ENCODE peak calls at places on chromosomes 7 and 10, in six cellular contexts. A is upper lobe of right lung, R is thyroid gland, C is right atrium auricular region, K is heart left ventricle, Z is AG10803. X is an unnamed sample.

GRCh38 chr10:5413012-5413938 is 918 bp downstream of the NET1 start:
- DNase-seq in A (no peak), R (no peak), C (no peak), K (no peak), Z (peak; percentile 43), X (no peak)

GRCh38 chr7:5472432-5473315 is 49.0 kb upstream of the TNRC18 start:
- DNase-seq in A (no peak), R (no peak), C (no peak), K (no peak), Z (no peak), X (no peak)

GRCh38 chr10:132471125-132471451 is 66.5 kb upstream of the INPP5A start:
- DNase-seq in A (no peak), R (peak; percentile 52), C (no peak), K (peak; percentile 9), Z (no peak), X (no peak)

GRCh38 chr7:4759211-4759610 is 16.2 kb upstream of the AP5Z1 start:
- DNase-seq in A (no peak), R (no peak), C (no peak), K (no peak), Z (no peak), X (no peak)

GRCh38 chr10:119989966-119990365 is 97.4 kb downstream of the SEC23IP start:
- DNase-seq in A (no peak), R (no peak), C (no peak), K (no peak), Z (no peak), X (no peak)

GRCh38 chr10:6204063-6204340 is 1.3 kb downstream of the PFKFB3 start:
- DNase-seq in A (peak; percentile 88), R (peak; percentile 26), C (no peak), K (peak; percentile 39), Z (no peak), X (peak; percentile 60)

GRCh38 chr10:68879628-68880027 is 21.5 kb upstream of the DDX50 start:
- DNase-seq in A (no peak), R (no peak), C (no peak), K (no peak), Z (no peak), X (no peak)

GRCh38 chr7:79182283-79182682 is 271.2 kb downstream of the MAGI2 start:
- DNase-seq in A (no peak), R (no peak), C (no peak), K (no peak), Z (peak; percentile 47), X (no peak)

GRCh38 chr10:78319371-78319770 is 285.7 kb downstream of the RPS24 start:
- DNase-seq in A (no peak), R (no peak), C (no peak), K (no peak), Z (no peak), X (no peak)

GRCh38 chr7:82714883-82715282 is 271.3 kb upstream of the CACNA2D1 start:
- DNase-seq in A (no peak), R (no peak), C (no peak), K (no peak), Z (peak; percentile 41), X (no peak)

GRCh38 chr7:8637322-8637721 is 203.9 kb downstream of the NXPH1 start:
- DNase-seq in A (no peak), R (no peak), C (no peak), K (no peak), Z (no peak), X (no peak)

GRCh38 chr7:5001911-5002310 is 42.9 kb upstream of the MMD2 start:
- DNase-seq in A (no peak), R (no peak), C (no peak), K (no peak), Z (no peak), X (no peak)

GRCh38 chr10:17059197-17059688 is 70.4 kb downstream of the CUBN start:
- DNase-seq in A (no peak), R (no peak), C (no peak), K (no peak), Z (peak; percentile 96), X (no peak)

GRCh38 chr10:89019589-89020327 is 29.2 kb downstream of the FAS start:
- DNase-seq in A (no peak), R (no peak), C (no peak), K (no peak), Z (no peak), X (no peak)

GRCh38 chr7:70920886-70921285 is 211.1 kb upstream of the GALNT17 start:
- DNase-seq in A (no peak), R (no peak), C (no peak), K (no peak), Z (no peak), X (no peak)

GRCh38 chr7:154390961-154391360 is 338.8 kb downstream of the DPP6 start:
- DNase-seq in A (no peak), R (no peak), C (no peak), K (no peak), Z (no peak), X (no peak)

GRCh38 chr7:13851756-13852155 is 137.7 kb downstream of the ETV1 start:
- DNase-seq in A (no peak), R (no peak), C (no peak), K (no peak), Z (peak; percentile 57), X (no peak)

GRCh38 chr7:154581251-154581890 is 421.6 kb downstream of the PAXIP1 start:
- DNase-seq in A (no peak), R (no peak), C (no peak), K (no peak), Z (no peak), X (no peak)

GRCh38 chr10:107653832-107654287 is 489.4 kb upstream of the SORCS1 start:
- DNase-seq in A (no peak), R (no peak), C (no peak), K (no peak), Z (peak; percentile 64), X (peak; percentile 17)

GRCh38 chr7:154743211-154743610 is 259.7 kb downstream of the PAXIP1 start:
- DNase-seq in A (no peak), R (no peak), C (no peak), K (no peak), Z (no peak), X (no peak)

GRCh38 chr10:97355571-97355975 is 21.0 kb upstream of the FRAT2 start:
- DNase-seq in A (no peak), R (peak; percentile 19), C (no peak), K (no peak), Z (no peak), X (peak; percentile 36)

GRCh38 chr10:93749218-93749799 is 8.4 kb upstream of the LGI1 start:
- DNase-seq in A (no peak), R (no peak), C (no peak), K (no peak), Z (no peak), X (peak; percentile 28)

GRCh38 chr7:96410440-96410839 is 88.5 kb upstream of the SLC25A13 start:
- DNase-seq in A (no peak), R (no peak), C (no peak), K (no peak), Z (no peak), X (no peak)

GRCh38 chr7:894927-895450 is 18.6 kb downstream of the GET4 start:
- DNase-seq in A (no peak), R (no peak), C (no peak), K (no peak), Z (no peak), X (no peak)

GRCh38 chr10:77350711-77351119 is 286.9 kb downstream of the KCNMA1 start:
- DNase-seq in A (no peak), R (no peak), C (peak; percentile 77), K (no peak), Z (peak; percentile 97), X (no peak)

GRCh38 chr7:84729284-84729683 is 457.6 kb downstream of the SEMA3D start:
- DNase-seq in A (no peak), R (no peak), C (no peak), K (no peak), Z (peak; percentile 69), X (no peak)

GRCh38 chr10:110865184-110865803 is 6.4 kb upstream of the PDCD4 start:
- DNase-seq in A (no peak), R (peak; percentile 32), C (peak; percentile 57), K (no peak), Z (peak; percentile 78), X (no peak)

GRCh38 chr7:30411173-30411572 is 67.4 kb downstream of the NOD1 start:
- DNase-seq in A (no peak), R (no peak), C (no peak), K (peak; percentile 28), Z (no peak), X (no peak)

GRCh38 chr7:141239661-141240060 is 165.8 kb downstream of the TMEM178B start:
- DNase-seq in A (no peak), R (no peak), C (no peak), K (no peak), Z (no peak), X (no peak)
- TF ChIP-seq CTCF in A (no peak), R (no peak), C (no peak), K (no peak), Z (no peak), X (no peak)

DNA sequence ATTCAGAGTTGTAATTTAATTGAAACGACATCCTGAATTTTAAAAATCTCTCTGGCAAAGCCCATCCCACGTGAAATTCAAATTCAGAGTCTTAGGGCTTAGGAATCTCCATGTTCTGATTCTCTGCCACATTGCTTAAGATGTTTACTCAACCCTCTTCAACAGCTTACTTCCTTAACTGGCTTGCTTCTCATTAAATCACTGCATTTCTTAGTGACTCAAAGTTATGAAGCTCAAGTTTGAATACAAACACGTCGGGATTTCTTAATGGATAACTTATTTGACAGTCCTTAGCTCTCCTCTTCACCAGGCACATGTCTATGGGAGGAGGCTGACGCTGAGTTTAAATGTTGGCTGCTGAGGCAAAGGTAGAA is 300.1 kb upstream of the PITRM1 start:
- DNase-seq in A (no peak), R (no peak), C (no peak), K (no peak), Z (peak; percentile 95), X (no peak)
- H3K4me3 ChIP-seq in A (peak overlapping the region; percentile 37), R (no peak overlapping the region), C (no peak overlapping the region), K (peak overlapping the region; percentile 46), Z (peak overlapping the region; percentile 26), X (no peak overlapping the region)

GRCh38 chr10:24418532-24418931 is 209.6 kb downstream of the KIAA1217 start:
- DNase-seq in A (no peak), R (no peak), C (no peak), K (no peak), Z (no peak), X (no peak)
- TF ChIP-seq CTCF in A (peak; percentile 13), R (no peak), C (no peak), K (no peak), Z (peak; percentile 32), X (peak; percentile 7)

GRCh38 chr7:150685219-150686029 is at the start of gene GIMAP2:
- DNase-seq in A (no peak), R (no peak), C (no peak), K (no peak), Z (peak; percentile 24), X (no peak)

GRCh38 chr7:150688630-150689029 is 3.1 kb downstream of the GIMAP2 start:
- DNase-seq in A (no peak), R (no peak), C (no peak), K (no peak), Z (no peak), X (no peak)

DNA sequence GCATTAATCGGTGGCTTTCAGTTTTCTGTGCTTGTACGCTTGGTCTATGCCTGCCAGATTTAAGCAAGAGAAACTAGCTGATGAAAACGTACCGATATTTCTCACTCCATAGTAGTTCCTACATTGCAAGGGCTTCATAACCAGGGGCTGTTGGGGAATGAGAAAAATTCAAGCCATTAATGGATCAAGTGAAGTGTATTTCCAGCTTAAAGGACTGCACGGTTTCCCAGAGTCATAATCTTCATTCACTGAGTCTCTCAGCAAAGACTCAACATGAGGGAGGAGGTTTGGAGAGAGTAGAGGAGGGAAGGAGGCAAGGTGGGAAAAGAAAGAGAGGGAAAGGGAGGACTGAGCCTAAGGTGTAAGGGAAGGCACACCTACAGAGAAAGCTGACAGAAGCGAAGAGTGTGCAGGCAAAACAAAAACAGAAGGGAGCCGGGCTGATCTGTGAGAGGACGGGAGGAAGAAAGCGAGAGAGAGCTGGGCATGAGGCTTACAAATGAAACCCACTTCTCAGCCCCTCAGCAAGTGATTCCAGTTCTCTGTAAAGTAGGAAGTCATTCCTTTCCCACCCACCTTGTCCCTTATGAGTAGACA is 622 bp downstream of the GIMAP2 start:
- DNase-seq in A (no peak), R (no peak), C (no peak), K (no peak), Z (no peak), X (no peak)
- H3K4me3 ChIP-seq in A (peak overlapping the region; percentile 57), R (no peak overlapping the region), C (peak overlapping the region; percentile 44), K (peak overlapping the region; percentile 66), Z (peak overlapping the region; percentile 55), X (peak overlapping the region; percentile 27)

X was measured in transverse colon.